ENCODE peak calls at places on chromosomes 13 and 19, in five cellular contexts. One of them, this sample, is unnamed.

GRCh38 chr19:33397536-33398360 is 24.2 kb downstream of the CEBPG start:
- DNase-seq in AG04449: no peak
- DNase-seq in psoas muscle: peak
- DNase-seq in CD8-positive, alpha-beta T cell: no peak
- DNase-seq in GM23248: no peak
- DNase-seq in this sample: no peak

GRCh38 chr19:50556236-50557008 is 11.8 kb downstream of the LRRC4B start:
- DNase-seq in AG04449: peak
- DNase-seq in psoas muscle: peak
- DNase-seq in CD8-positive, alpha-beta T cell: peak
- DNase-seq in GM23248: peak
- DNase-seq in this sample: peak

GRCh38 chr13:114282143-114282685 is 813 bp downstream of the UPF3A start:
- DNase-seq in AG04449: no peak
- DNase-seq in psoas muscle: peak
- DNase-seq in CD8-positive, alpha-beta T cell: peak
- DNase-seq in GM23248: peak
- DNase-seq in this sample: no peak

GRCh38 chr13:53200498-53201453 is 172.2 kb downstream of the OLFM4 start:
- DNase-seq in AG04449: no peak
- DNase-seq in psoas muscle: peak
- DNase-seq in CD8-positive, alpha-beta T cell: no peak
- DNase-seq in GM23248: peak
- DNase-seq in this sample: no peak

GRCh38 chr19:13842294-13843103 is 34.4 kb upstream of the NANOS3 start:
- DNase-seq in AG04449: no peak
- DNase-seq in psoas muscle: peak
- DNase-seq in CD8-positive, alpha-beta T cell: peak
- DNase-seq in GM23248: peak
- DNase-seq in this sample: no peak

GRCh38 chr19:12695514-12695913 is 917 bp downstream of the FBXW9 start:
- DNase-seq in AG04449: no peak
- DNase-seq in psoas muscle: no peak
- DNase-seq in CD8-positive, alpha-beta T cell: no peak
- DNase-seq in GM23248: no peak
- DNase-seq in this sample: no peak

GRCh38 chr13:60028021-60028420 is 135.7 kb downstream of the DIAPH3 start:
- DNase-seq in AG04449: no peak
- DNase-seq in psoas muscle: no peak
- DNase-seq in CD8-positive, alpha-beta T cell: no peak
- DNase-seq in GM23248: no peak
- DNase-seq in this sample: no peak

GRCh38 chr19:23823952-23824389 is 65.3 kb upstream of the ZNF681 start:
- DNase-seq in AG04449: no peak
- DNase-seq in psoas muscle: no peak
- DNase-seq in CD8-positive, alpha-beta T cell: no peak
- DNase-seq in GM23248: no peak
- DNase-seq in this sample: no peak

GRCh38 chr19:41870401-41870873 is 6.6 kb upstream of the CD79A start:
- DNase-seq in AG04449: no peak
- DNase-seq in psoas muscle: peak
- DNase-seq in CD8-positive, alpha-beta T cell: no peak
- DNase-seq in GM23248: peak
- DNase-seq in this sample: no peak

GRCh38 chr19:13262450-13262849 is 112.2 kb downstream of the IER2 start:
- DNase-seq in AG04449: no peak
- DNase-seq in psoas muscle: no peak
- DNase-seq in CD8-positive, alpha-beta T cell: no peak
- DNase-seq in GM23248: peak
- DNase-seq in this sample: peak

GRCh38 chr13:102839462-102839861 is 6.4 kb upstream of the ERCC5 start:
- DNase-seq in AG04449: no peak
- DNase-seq in psoas muscle: no peak
- DNase-seq in CD8-positive, alpha-beta T cell: no peak
- DNase-seq in GM23248: peak
- DNase-seq in this sample: no peak

GRCh38 chr19:13154241-13154778 is 4.1 kb downstream of the IER2 start:
- DNase-seq in AG04449: no peak
- DNase-seq in psoas muscle: peak
- DNase-seq in CD8-positive, alpha-beta T cell: peak
- DNase-seq in GM23248: peak
- DNase-seq in this sample: peak

GRCh38 chr13:80305737-80306136 is 35.2 kb downstream of the SPRY2 start:
- DNase-seq in AG04449: no peak
- DNase-seq in psoas muscle: no peak
- DNase-seq in CD8-positive, alpha-beta T cell: no peak
- DNase-seq in GM23248: peak
- DNase-seq in this sample: no peak

GRCh38 chr19:29404951-29405727 is 120.7 kb upstream of the VSTM2B start:
- DNase-seq in AG04449: no peak
- DNase-seq in psoas muscle: no peak
- DNase-seq in CD8-positive, alpha-beta T cell: no peak
- DNase-seq in GM23248: peak
- DNase-seq in this sample: no peak

GRCh38 chr13:40464349-40464748 is 202.1 kb downstream of the FOXO1 start:
- DNase-seq in AG04449: no peak
- DNase-seq in psoas muscle: no peak
- DNase-seq in CD8-positive, alpha-beta T cell: no peak
- DNase-seq in GM23248: no peak
- DNase-seq in this sample: no peak

GRCh38 chr19:19538077-19538764 is at the start of gene CILP2:
- DNase-seq in AG04449: no peak
- DNase-seq in psoas muscle: peak
- DNase-seq in CD8-positive, alpha-beta T cell: peak
- DNase-seq in GM23248: peak
- DNase-seq in this sample: no peak
- H3K4me3 ChIP-seq in AG04449: peak
- H3K4me3 ChIP-seq in psoas muscle: peak
- H3K4me3 ChIP-seq in CD8-positive, alpha-beta T cell: peak
- H3K4me3 ChIP-seq in GM23248: peak
- H3K4me3 ChIP-seq in this sample: peak

GRCh38 chr13:73704587-73704986 is 429.6 kb downstream of the KLF12 start:
- DNase-seq in AG04449: no peak
- DNase-seq in psoas muscle: no peak
- DNase-seq in CD8-positive, alpha-beta T cell: no peak
- DNase-seq in GM23248: no peak
- DNase-seq in this sample: no peak

GRCh38 chr13:73698859-73699258 is 435.3 kb downstream of the KLF12 start:
- DNase-seq in AG04449: no peak
- DNase-seq in psoas muscle: no peak
- DNase-seq in CD8-positive, alpha-beta T cell: no peak
- DNase-seq in GM23248: peak
- DNase-seq in this sample: no peak

GRCh38 chr13:73702419-73703071 is 431.7 kb downstream of the KLF12 start:
- DNase-seq in AG04449: no peak
- DNase-seq in psoas muscle: no peak
- DNase-seq in CD8-positive, alpha-beta T cell: no peak
- DNase-seq in GM23248: no peak
- DNase-seq in this sample: no peak

GRCh38 chr13:73708393-73708985 is 425.7 kb downstream of the KLF12 start:
- DNase-seq in AG04449: no peak
- DNase-seq in psoas muscle: no peak
- DNase-seq in CD8-positive, alpha-beta T cell: peak
- DNase-seq in GM23248: peak
- DNase-seq in this sample: peak

GRCh38 chr13:73703606-73704005 is 430.6 kb downstream of the KLF12 start:
- DNase-seq in AG04449: no peak
- DNase-seq in psoas muscle: no peak
- DNase-seq in CD8-positive, alpha-beta T cell: no peak
- DNase-seq in GM23248: no peak
- DNase-seq in this sample: no peak
- H3K4me3 ChIP-seq in AG04449: no peak
- H3K4me3 ChIP-seq in psoas muscle: no peak
- H3K4me3 ChIP-seq in CD8-positive, alpha-beta T cell: no peak
- H3K4me3 ChIP-seq in GM23248: no peak
- H3K4me3 ChIP-seq in this sample: no peak

GRCh38 chr19:18433039-18433691 is 4.8 kb downstream of the ISYNA1 start:
- DNase-seq in AG04449: no peak
- DNase-seq in psoas muscle: peak
- DNase-seq in CD8-positive, alpha-beta T cell: peak
- DNase-seq in GM23248: peak
- DNase-seq in this sample: no peak
- H3K4me3 ChIP-seq in AG04449: peak
- H3K4me3 ChIP-seq in psoas muscle: peak
- H3K4me3 ChIP-seq in CD8-positive, alpha-beta T cell: peak
- H3K4me3 ChIP-seq in GM23248: no peak
- H3K4me3 ChIP-seq in this sample: peak

GRCh38 chr19:17686027-17686511 is 2.1 kb downstream of the UNC13A start:
- DNase-seq in AG04449: no peak
- DNase-seq in psoas muscle: no peak
- DNase-seq in CD8-positive, alpha-beta T cell: no peak
- DNase-seq in GM23248: peak
- DNase-seq in this sample: no peak
- H3K4me3 ChIP-seq in AG04449: no peak
- H3K4me3 ChIP-seq in psoas muscle: peak
- H3K4me3 ChIP-seq in CD8-positive, alpha-beta T cell: no peak
- H3K4me3 ChIP-seq in GM23248: peak
- H3K4me3 ChIP-seq in this sample: peak

GRCh38 chr13:110799246-110800236 is 86.0 kb downstream of the ING1 start:
- DNase-seq in AG04449: peak
- DNase-seq in psoas muscle: peak
- DNase-seq in CD8-positive, alpha-beta T cell: no peak
- DNase-seq in GM23248: peak
- DNase-seq in this sample: peak
- H3K4me3 ChIP-seq in AG04449: peak
- H3K4me3 ChIP-seq in psoas muscle: peak
- H3K4me3 ChIP-seq in CD8-positive, alpha-beta T cell: no peak
- H3K4me3 ChIP-seq in GM23248: peak
- H3K4me3 ChIP-seq in this sample: peak

GRCh38 chr19:10356431-10356830 is 17.0 kb upstream of the ICAM3 start:
- DNase-seq in AG04449: no peak
- DNase-seq in psoas muscle: no peak
- DNase-seq in CD8-positive, alpha-beta T cell: no peak
- DNase-seq in GM23248: no peak
- DNase-seq in this sample: no peak

GRCh38 chr19:10352764-10353671 is 13.6 kb upstream of the ICAM3 start:
- DNase-seq in AG04449: no peak
- DNase-seq in psoas muscle: peak
- DNase-seq in CD8-positive, alpha-beta T cell: no peak
- DNase-seq in GM23248: no peak
- DNase-seq in this sample: no peak

DNA sequence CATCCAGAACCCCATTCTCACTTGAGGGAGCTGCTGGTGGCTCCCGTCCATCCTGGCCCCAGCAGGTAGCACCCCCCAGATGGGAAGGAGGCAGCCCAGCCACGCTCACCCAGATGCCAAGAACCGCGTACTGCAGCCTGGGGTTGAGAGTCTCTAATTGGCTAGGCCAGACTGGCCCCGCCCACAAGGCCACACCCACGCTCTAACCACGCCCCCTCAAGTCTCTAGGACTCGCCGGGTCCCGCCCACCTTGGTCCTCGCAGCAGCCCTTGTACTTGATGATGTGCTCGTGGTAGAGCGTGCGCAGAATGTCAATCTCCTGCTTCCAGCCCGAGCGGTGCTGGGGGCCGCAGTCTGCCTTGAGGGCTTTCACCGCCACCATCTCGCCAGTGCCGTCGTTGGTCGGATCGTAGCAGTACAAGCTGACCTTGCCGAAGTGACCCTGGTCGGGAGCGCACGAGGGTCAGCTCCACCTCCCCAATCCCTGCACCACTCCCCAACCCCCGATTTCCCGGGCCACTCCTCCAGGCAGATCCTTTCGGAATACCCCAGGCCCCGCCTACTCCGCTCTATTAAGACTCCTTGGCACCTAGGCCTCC is 14.5 kb upstream of the ICAM3 start:
- DNase-seq in AG04449: no peak
- DNase-seq in psoas muscle: peak
- DNase-seq in CD8-positive, alpha-beta T cell: no peak
- DNase-seq in GM23248: peak
- DNase-seq in this sample: no peak
- H3K4me3 ChIP-seq in AG04449: no peak
- H3K4me3 ChIP-seq in psoas muscle: peak
- H3K4me3 ChIP-seq in CD8-positive, alpha-beta T cell: no peak
- H3K4me3 ChIP-seq in GM23248: no peak
- H3K4me3 ChIP-seq in this sample: no peak

GRCh38 chr19:11404588-11405258 is 14.4 kb downstream of the RGL3 start:
- DNase-seq in AG04449: no peak
- DNase-seq in psoas muscle: no peak
- DNase-seq in CD8-positive, alpha-beta T cell: no peak
- DNase-seq in GM23248: no peak
- DNase-seq in this sample: no peak

GRCh38 chr19:11401808-11402543 is 17.1 kb downstream of the RGL3 start:
- DNase-seq in AG04449: no peak
- DNase-seq in psoas muscle: no peak
- DNase-seq in CD8-positive, alpha-beta T cell: no peak
- DNase-seq in GM23248: no peak
- DNase-seq in this sample: no peak

GRCh38 chr19:11410682-11411081 is 8.4 kb downstream of the RGL3 start:
- DNase-seq in AG04449: no peak
- DNase-seq in psoas muscle: no peak
- DNase-seq in CD8-positive, alpha-beta T cell: no peak
- DNase-seq in GM23248: peak
- DNase-seq in this sample: no peak

GRCh38 chr19:11408591-11408990 is 10.5 kb downstream of the RGL3 start:
- DNase-seq in AG04449: no peak
- DNase-seq in psoas muscle: no peak
- DNase-seq in CD8-positive, alpha-beta T cell: no peak
- DNase-seq in GM23248: no peak
- DNase-seq in this sample: no peak

DNA sequence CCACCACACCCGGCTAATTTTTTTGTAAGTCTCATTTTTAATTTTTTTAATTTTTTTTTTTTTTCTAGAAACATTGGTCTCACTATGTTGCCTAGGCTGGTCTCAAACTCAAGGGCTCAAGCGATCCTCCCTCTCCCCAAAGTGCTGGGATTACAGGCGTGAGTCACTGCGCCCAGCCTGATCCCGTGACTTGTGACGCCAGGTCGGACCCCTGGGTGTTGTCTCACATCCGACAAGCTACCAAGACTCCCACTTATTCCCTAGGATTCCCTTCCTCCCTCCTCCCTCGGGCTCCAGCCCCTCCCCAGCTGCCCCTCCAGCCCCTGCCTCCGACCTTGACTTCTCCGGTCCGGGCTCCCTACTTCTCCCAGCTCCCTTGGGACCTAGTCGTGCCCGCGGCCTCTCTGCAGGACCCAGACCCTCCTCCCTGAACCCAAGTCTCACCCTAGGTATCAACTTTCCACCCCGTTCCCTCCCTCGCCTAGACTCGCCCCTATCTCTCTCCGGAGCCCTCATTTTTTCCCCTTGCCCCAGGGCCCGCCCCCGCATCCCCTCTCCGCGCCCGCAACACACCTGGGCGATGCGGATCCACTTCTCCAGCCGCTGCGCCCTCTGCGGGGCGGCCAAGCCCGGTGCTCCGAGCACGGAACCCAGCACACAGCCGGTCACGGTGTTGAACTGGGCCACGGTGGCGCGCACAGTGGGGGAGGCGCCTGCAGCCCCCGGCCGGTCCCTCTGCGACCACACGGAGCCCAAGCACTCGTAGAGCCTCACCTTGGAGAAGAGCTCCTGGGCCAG is 13.1 kb downstream of the RGL3 start:
- DNase-seq in AG04449: no peak
- DNase-seq in psoas muscle: no peak
- DNase-seq in CD8-positive, alpha-beta T cell: no peak
- DNase-seq in GM23248: no peak
- DNase-seq in this sample: no peak
- H3K4me3 ChIP-seq in AG04449: no peak
- H3K4me3 ChIP-seq in psoas muscle: no peak
- H3K4me3 ChIP-seq in CD8-positive, alpha-beta T cell: no peak
- H3K4me3 ChIP-seq in GM23248: no peak
- H3K4me3 ChIP-seq in this sample: no peak

GRCh38 chr19:9205506-9206113 is 13.8 kb downstream of the OR7D4 start:
- DNase-seq in AG04449: no peak
- DNase-seq in psoas muscle: peak
- DNase-seq in CD8-positive, alpha-beta T cell: peak
- DNase-seq in GM23248: peak
- DNase-seq in this sample: peak
- H3K4me3 ChIP-seq in AG04449: peak
- H3K4me3 ChIP-seq in psoas muscle: peak
- H3K4me3 ChIP-seq in CD8-positive, alpha-beta T cell: no peak
- H3K4me3 ChIP-seq in GM23248: peak
- H3K4me3 ChIP-seq in this sample: peak

This sample was measured in skeletal muscle cell.